ENCODE peak calls at places on chromosomes 6 and 20, in seven cellular contexts. One of them, this sample, is unnamed.

GRCh38 chr6:3795836-3796395 is 44.4 kb upstream of the PXDC1 start:
- DNase-seq in NCI-H187: no peak
- DNase-seq in substantia nigra: peak; percentile 52
- DNase-seq in GM13976: no peak
- DNase-seq in amniotic stem cell: no peak
- DNase-seq in nucleus accumbens: peak; percentile 20
- DNase-seq in activated CD4-positive, alpha-beta T cell treated with anti-CD3 and anti-CD28 coated beads, Interleukin-2, amount 10 ng/mL, durations not matched to agents 24 days and 14 days: no peak
- DNase-seq in this sample: no peak

GRCh38 chr6:10381830-10382208 is 33.1 kb downstream of the TFAP2A start:
- DNase-seq in NCI-H187: no peak
- DNase-seq in substantia nigra: no peak
- DNase-seq in GM13976: no peak
- DNase-seq in amniotic stem cell: no peak
- DNase-seq in nucleus accumbens: no peak
- DNase-seq in activated CD4-positive, alpha-beta T cell treated with anti-CD3 and anti-CD28 coated beads, Interleukin-2, amount 10 ng/mL, durations not matched to agents 24 days and 14 days: no peak
- DNase-seq in this sample: no peak

GRCh38 chr6:43271103-43271815 is 26.8 kb upstream of the SLC22A7 start:
- DNase-seq in NCI-H187: no peak
- DNase-seq in substantia nigra: no peak
- DNase-seq in GM13976: no peak
- DNase-seq in amniotic stem cell: no peak
- DNase-seq in nucleus accumbens: no peak
- DNase-seq in activated CD4-positive, alpha-beta T cell treated with anti-CD3 and anti-CD28 coated beads, Interleukin-2, amount 10 ng/mL, durations not matched to agents 24 days and 14 days: no peak
- DNase-seq in this sample: no peak

GRCh38 chr20:53911301-53911700 is 159.1 kb downstream of the BCAS1 start:
- DNase-seq in NCI-H187: no peak
- DNase-seq in substantia nigra: no peak
- DNase-seq in GM13976: no peak
- DNase-seq in amniotic stem cell: no peak
- DNase-seq in nucleus accumbens: no peak
- DNase-seq in activated CD4-positive, alpha-beta T cell treated with anti-CD3 and anti-CD28 coated beads, Interleukin-2, amount 10 ng/mL, durations not matched to agents 24 days and 14 days: no peak
- DNase-seq in this sample: no peak

GRCh38 chr20:13877789-13878188 is 93.0 kb downstream of the NDUFAF5 start:
- DNase-seq in NCI-H187: no peak
- DNase-seq in substantia nigra: no peak
- DNase-seq in GM13976: no peak
- DNase-seq in amniotic stem cell: no peak
- DNase-seq in nucleus accumbens: no peak
- DNase-seq in activated CD4-positive, alpha-beta T cell treated with anti-CD3 and anti-CD28 coated beads, Interleukin-2, amount 10 ng/mL, durations not matched to agents 24 days and 14 days: no peak
- DNase-seq in this sample: no peak

GRCh38 chr20:1912056-1912455 is 16.8 kb downstream of the SIRPA start:
- DNase-seq in NCI-H187: no peak
- DNase-seq in substantia nigra: no peak
- DNase-seq in GM13976: no peak
- DNase-seq in amniotic stem cell: no peak
- DNase-seq in nucleus accumbens: no peak
- DNase-seq in activated CD4-positive, alpha-beta T cell treated with anti-CD3 and anti-CD28 coated beads, Interleukin-2, amount 10 ng/mL, durations not matched to agents 24 days and 14 days: no peak
- DNase-seq in this sample: no peak

GRCh38 chr6:168147205-168147738 is 68.3 kb upstream of the FRMD1 start:
- DNase-seq in NCI-H187: peak; percentile 60
- DNase-seq in substantia nigra: no peak
- DNase-seq in GM13976: peak; percentile 0
- DNase-seq in amniotic stem cell: no peak
- DNase-seq in nucleus accumbens: no peak
- DNase-seq in activated CD4-positive, alpha-beta T cell treated with anti-CD3 and anti-CD28 coated beads, Interleukin-2, amount 10 ng/mL, durations not matched to agents 24 days and 14 days: no peak
- DNase-seq in this sample: peak; percentile 0

GRCh38 chr20:59231124-59231804 is 67.6 kb downstream of the ZNF831 start:
- DNase-seq in NCI-H187: no peak
- DNase-seq in substantia nigra: no peak
- DNase-seq in GM13976: no peak
- DNase-seq in amniotic stem cell: no peak
- DNase-seq in nucleus accumbens: no peak
- DNase-seq in activated CD4-positive, alpha-beta T cell treated with anti-CD3 and anti-CD28 coated beads, Interleukin-2, amount 10 ng/mL, durations not matched to agents 24 days and 14 days: no peak
- DNase-seq in this sample: no peak

This sample was measured in GM13977.